ENCODE peak calls at places on chromosomes 1 and 21, in ten cellular contexts. U is heart left ventricle; L is effector CD4-positive, alpha-beta T cell; R is foreskin fibroblast; Z is NCI-H2029; C is hypothalamus; T is CD8-positive, alpha-beta T cell; P is T-helper 1 cell; H is cardiac muscle cell; A is CD4-positive, CD25-positive, alpha-beta regulatory T cell. I is an unnamed sample.

GRCh38 chr1:204254031-204254661 is 40.4 kb upstream of the GOLT1A start:
- DNase-seq in U (peak), L (no peak), R (peak), Z (no peak), C (no peak), T (no peak), P (no peak), H (no peak), A (no peak), I (no peak)

GRCh38 chr1:7784492-7785071 is 491 bp downstream of the PER3 start:
- DNase-seq in U (peak), L (no peak), R (no peak), Z (no peak), C (peak), T (no peak), P (peak), H (no peak), A (no peak), I (peak)

GRCh38 chr1:219581344-219581743 is 31.6 kb downstream of the ZC3H11B start:
- DNase-seq in U (no peak), L (no peak), R (no peak), Z (no peak), C (no peak), T (no peak), P (no peak), H (no peak), A (no peak), I (no peak)

GRCh38 chr1:203368624-203369451 is 17.9 kb upstream of the FMOD start:
- DNase-seq in U (peak), L (no peak), R (peak), Z (no peak), C (no peak), T (no peak), P (no peak), H (no peak), A (no peak), I (no peak)

GRCh38 chr1:50275564-50275963 is 147.7 kb downstream of the DMRTA2 start:
- DNase-seq in U (no peak), L (no peak), R (no peak), Z (peak), C (no peak), T (no peak), P (no peak), H (no peak), A (no peak), I (no peak)

GRCh38 chr1:38068220-38068979 is 21.8 kb upstream of the POU3F1 start:
- DNase-seq in U (no peak), L (no peak), R (no peak), Z (no peak), C (no peak), T (no peak), P (no peak), H (no peak), A (no peak), I (no peak)

GRCh38 chr1:940121-941026 is 16.7 kb downstream of the SAMD11 start:
- DNase-seq in U (peak), L (no peak), R (no peak), Z (no peak), C (peak), T (no peak), P (no peak), H (peak), A (no peak), I (no peak)

GRCh38 chr1:230866171-230866811 is 2.0 kb downstream of the C1orf198 start:
- DNase-seq in U (no peak), L (no peak), R (no peak), Z (no peak), C (no peak), T (no peak), P (no peak), H (no peak), A (no peak), I (no peak)

GRCh38 chr1:91730781-91731732 is 154.9 kb downstream of the TGFBR3 start:
- DNase-seq in U (peak), L (no peak), R (no peak), Z (no peak), C (no peak), T (peak), P (no peak), H (no peak), A (no peak), I (no peak)

GRCh38 chr1:48794815-48795214 is 18.1 kb upstream of the BEND5 start:
- DNase-seq in U (no peak), L (no peak), R (no peak), Z (no peak), C (no peak), T (no peak), P (no peak), H (no peak), A (no peak), I (no peak)

GRCh38 chr1:208149776-208150514 is 94.2 kb downstream of the PLXNA2 start:
- DNase-seq in U (peak), L (no peak), R (no peak), Z (no peak), C (no peak), T (no peak), P (no peak), H (peak), A (no peak), I (no peak)

GRCh38 chr21:28148400-28149064 is 844.1 kb downstream of the LTN1 start:
- DNase-seq in U (peak), L (no peak), R (no peak), Z (peak), C (no peak), T (no peak), P (no peak), H (no peak), A (no peak), I (no peak)

GRCh38 chr1:232471250-232471649 is 158.7 kb downstream of the SIPA1L2 start:
- DNase-seq in U (no peak), L (no peak), R (no peak), Z (no peak), C (no peak), T (no peak), P (no peak), H (no peak), A (peak), I (no peak)

GRCh38 chr1:26692211-26692792 is 3.5 kb upstream of the ARID1A start:
- DNase-seq in U (peak), L (peak), R (peak), Z (peak), C (peak), T (peak), P (peak), H (peak), A (peak), I (peak)

I was measured in T-helper 9 cell.